ENCODE peak calls at places on chromosomes 11 and 22, in seven cellular contexts. U is COR-L47; F is kidney epithelial cell; E is cardiac fibroblast; N is RWPE1; X is naive thymus-derived CD8-positive, alpha-beta T cell; P is A172. V is an unnamed sample.

GRCh38 chr11:45918331-45918941 is 759 bp upstream of the PEX16 start:
- DNase-seq in U (peak), F (peak), E (peak), N (peak), X (peak), P (peak), V (peak)

GRCh38 chr11:3907590-3907989 is 52.1 kb downstream of the STIM1 start:
- DNase-seq in U (no peak), F (no peak), E (no peak), N (no peak), X (no peak), P (no peak), V (no peak)

GRCh38 chr11:90874971-90875370 is 652.1 kb upstream of the CHORDC1 start:
- DNase-seq in U (no peak), F (no peak), E (no peak), N (peak), X (no peak), P (no peak), V (no peak)

GRCh38 chr11:14248577-14248976 is 110.4 kb downstream of the RRAS2 start:
- DNase-seq in U (peak), F (no peak), E (no peak), N (no peak), X (peak), P (no peak), V (no peak)

GRCh38 chr11:9150501-9150900 is 59.1 kb upstream of the SCUBE2 start:
- DNase-seq in U (no peak), F (peak), E (peak), N (no peak), X (no peak), P (no peak), V (peak)

GRCh38 chr22:23055448-23056179 is 14.7 kb upstream of the GNAZ start:
- DNase-seq in U (no peak), F (no peak), E (no peak), N (no peak), X (no peak), P (no peak), V (no peak)

GRCh38 chr11:59226396-59226795 is 13.7 kb upstream of the MPEG1 start:
- DNase-seq in U (no peak), F (no peak), E (no peak), N (no peak), X (no peak), P (no peak), V (no peak)

GRCh38 chr11:57205046-57205671 is 23.4 kb downstream of the LRRC55 start:
- DNase-seq in U (no peak), F (no peak), E (peak), N (no peak), X (no peak), P (peak), V (no peak)

GRCh38 chr11:126284829-126285228 is 1.9 kb downstream of the TIRAP start:
- DNase-seq in U (peak), F (peak), E (peak), N (peak), X (peak), P (peak), V (peak)

GRCh38 chr22:37684803-37685615 is 1.1 kb upstream of the NOL12 start:
- DNase-seq in U (no peak), F (no peak), E (no peak), N (no peak), X (no peak), P (no peak), V (no peak)

GRCh38 chr11:2664331-2664730 is 35.5 kb downstream of the KCNQ1OT1 start:
- DNase-seq in U (no peak), F (no peak), E (no peak), N (no peak), X (no peak), P (no peak), V (no peak)

GRCh38 chr11:57116654-57117053 is 65.1 kb upstream of the LRRC55 start:
- DNase-seq in U (no peak), F (no peak), E (peak), N (peak), X (no peak), P (peak), V (peak)

GRCh38 chr22:46638601-46639431 is 18.6 kb downstream of the GRAMD4 start:
- DNase-seq in U (no peak), F (no peak), E (peak), N (no peak), X (no peak), P (no peak), V (no peak)

GRCh38 chr11:59629996-59630395 is 14.4 kb upstream of the OSBP start:
- DNase-seq in U (no peak), F (no peak), E (no peak), N (no peak), X (no peak), P (no peak), V (no peak)

GRCh38 chr11:81005595-81005994 is 1564.8 kb upstream of the TENM4 start:
- DNase-seq in U (no peak), F (peak), E (peak), N (peak), X (no peak), P (peak), V (peak)

GRCh38 chr11:134712228-134713145 is 300.4 kb upstream of the B3GAT1 start:
- DNase-seq in U (no peak), F (no peak), E (no peak), N (no peak), X (no peak), P (no peak), V (no peak)

GRCh38 chr22:48566741-48567140 is 1260.9 kb downstream of the BRD1 start:
- DNase-seq in U (no peak), F (no peak), E (no peak), N (no peak), X (no peak), P (peak), V (no peak)

GRCh38 chr11:18768472-18768901 is 23.1 kb downstream of the PTPN5 start:
- DNase-seq in U (no peak), F (no peak), E (no peak), N (no peak), X (no peak), P (no peak), V (no peak)

GRCh38 chr11:130095326-130095725 is 25.6 kb downstream of the APLP2 start:
- DNase-seq in U (no peak), F (no peak), E (no peak), N (no peak), X (no peak), P (no peak), V (no peak)

GRCh38 chr11:70570693-70571395 is 172.5 kb downstream of the CTTN start:
- DNase-seq in U (no peak), F (no peak), E (no peak), N (no peak), X (no peak), P (peak), V (no peak)

GRCh38 chr11:69662021-69662698 is 13.0 kb downstream of the LTO1 start:
- DNase-seq in U (no peak), F (no peak), E (peak), N (no peak), X (no peak), P (no peak), V (no peak)

GRCh38 chr11:122703541-122704272 is 48.2 kb downstream of the UBASH3B start:
- DNase-seq in U (no peak), F (no peak), E (peak), N (no peak), X (no peak), P (no peak), V (no peak)

V was measured in Panc1.